ENCODE peak calls at places on chromosomes 6 and 20, in eight cellular contexts. One of them, this sample, is unnamed.
A peak's percentile ranks its signal among the peaks of the same experiment; 100 is the strongest.

GRCh38 chr20:53444386-53444785 is 149.3 kb downstream of the ZNF217 start:
- DNase-seq in neuronal stem cell: peak; percentile 29
- DNase-seq in GM23338: no peak
- DNase-seq in fibroblast of the aortic adventitia: no peak
- DNase-seq in foreskin keratinocyte: no peak
- DNase-seq in lower lobe of right lung: no peak
- DNase-seq in NCI-H146: no peak
- DNase-seq in T-helper 17 cell: no peak
- DNase-seq in this sample: no peak

GRCh38 chr20:57396638-57397003 is 5.4 kb downstream of the RBM38 start:
- DNase-seq in NCI-H146: no peak
- DNase-seq in neuronal stem cell: no peak
- DNase-seq in lower lobe of right lung: no peak
- DNase-seq in fibroblast of the aortic adventitia: no peak
- DNase-seq in T-helper 17 cell: no peak
- DNase-seq in foreskin keratinocyte: no peak
- DNase-seq in GM23338: no peak
- DNase-seq in this sample: no peak

GRCh38 chr20:32429343-32429742 is 71.2 kb downstream of the ASXL1 start:
- DNase-seq in fibroblast of the aortic adventitia: no peak
- DNase-seq in lower lobe of right lung: no peak
- DNase-seq in T-helper 17 cell: no peak
- DNase-seq in neuronal stem cell: no peak
- DNase-seq in NCI-H146: no peak
- DNase-seq in foreskin keratinocyte: no peak
- DNase-seq in GM23338: no peak
- DNase-seq in this sample: no peak

GRCh38 chr6:134517145-134517658 is 199.3 kb upstream of the SGK1 start:
- DNase-seq in NCI-H146: peak; percentile 82
- DNase-seq in fibroblast of the aortic adventitia: peak; percentile 91
- DNase-seq in foreskin keratinocyte: peak; percentile 81
- DNase-seq in GM23338: peak; percentile 56
- DNase-seq in neuronal stem cell: no peak
- DNase-seq in T-helper 17 cell: no peak
- DNase-seq in lower lobe of right lung: peak; percentile 87
- DNase-seq in this sample: peak; percentile 85

GRCh38 chr6:111173946-111174345 is 86.6 kb downstream of the SLC16A10 start:
- DNase-seq in NCI-H146: no peak
- DNase-seq in neuronal stem cell: no peak
- DNase-seq in T-helper 17 cell: no peak
- DNase-seq in lower lobe of right lung: no peak
- DNase-seq in foreskin keratinocyte: no peak
- DNase-seq in fibroblast of the aortic adventitia: no peak
- DNase-seq in GM23338: peak; percentile 8
- DNase-seq in this sample: no peak

GRCh38 chr6:114042267-114043075 is 71.5 kb upstream of the HDAC2 start:
- DNase-seq in GM23338: no peak
- DNase-seq in lower lobe of right lung: no peak
- DNase-seq in T-helper 17 cell: no peak
- DNase-seq in NCI-H146: no peak
- DNase-seq in foreskin keratinocyte: no peak
- DNase-seq in neuronal stem cell: no peak
- DNase-seq in fibroblast of the aortic adventitia: no peak
- DNase-seq in this sample: no peak

GRCh38 chr6:106788761-106789160 is 159.4 kb downstream of the QRSL1 start:
- DNase-seq in neuronal stem cell: no peak
- DNase-seq in lower lobe of right lung: no peak
- DNase-seq in fibroblast of the aortic adventitia: no peak
- DNase-seq in foreskin keratinocyte: no peak
- DNase-seq in GM23338: no peak
- DNase-seq in NCI-H146: peak; percentile 12
- DNase-seq in T-helper 17 cell: no peak
- DNase-seq in this sample: no peak

GRCh38 chr6:111534366-111534765 is 51.3 kb upstream of the REV3L start:
- DNase-seq in lower lobe of right lung: peak; percentile 68
- DNase-seq in GM23338: no peak
- DNase-seq in fibroblast of the aortic adventitia: no peak
- DNase-seq in T-helper 17 cell: no peak
- DNase-seq in NCI-H146: peak; percentile 47
- DNase-seq in foreskin keratinocyte: no peak
- DNase-seq in neuronal stem cell: no peak
- DNase-seq in this sample: no peak

GRCh38 chr6:108689279-108690161 is 128.8 kb downstream of the FOXO3 start:
- DNase-seq in T-helper 17 cell: no peak
- DNase-seq in neuronal stem cell: no peak
- DNase-seq in foreskin keratinocyte: peak; percentile 99
- DNase-seq in fibroblast of the aortic adventitia: peak; percentile 88
- DNase-seq in NCI-H146: no peak
- DNase-seq in GM23338: no peak
- DNase-seq in lower lobe of right lung: peak; percentile 91
- DNase-seq in this sample: peak; percentile 79

GRCh38 chr6:28090902-28091586 is 10.7 kb downstream of the ZNF165 start:
- DNase-seq in lower lobe of right lung: no peak
- DNase-seq in neuronal stem cell: no peak
- DNase-seq in foreskin keratinocyte: no peak
- DNase-seq in fibroblast of the aortic adventitia: no peak
- DNase-seq in T-helper 17 cell: no peak
- DNase-seq in NCI-H146: no peak
- DNase-seq in GM23338: no peak
- DNase-seq in this sample: no peak

GRCh38 chr6:147507162-147508072 is 1.1 kb upstream of the SAMD5 start:
- DNase-seq in foreskin keratinocyte: peak; percentile 40
- DNase-seq in fibroblast of the aortic adventitia: peak; percentile 1
- DNase-seq in T-helper 17 cell: no peak
- DNase-seq in GM23338: peak; percentile 33
- DNase-seq in neuronal stem cell: peak; percentile 30
- DNase-seq in NCI-H146: peak; percentile 86
- DNase-seq in lower lobe of right lung: peak; percentile 46
- DNase-seq in this sample: no peak

GRCh38 chr20:31908424-31908823 is 38.0 kb downstream of the TTLL9 start:
- DNase-seq in lower lobe of right lung: no peak
- DNase-seq in GM23338: no peak
- DNase-seq in foreskin keratinocyte: peak; percentile 11
- DNase-seq in T-helper 17 cell: no peak
- DNase-seq in fibroblast of the aortic adventitia: no peak
- DNase-seq in NCI-H146: no peak
- DNase-seq in neuronal stem cell: no peak
- DNase-seq in this sample: peak; percentile 72

GRCh38 chr6:33112148-33112547 is 36.4 kb downstream of the HLA-DPB1 start:
- DNase-seq in GM23338: peak; percentile 46
- DNase-seq in T-helper 17 cell: no peak
- DNase-seq in NCI-H146: no peak
- DNase-seq in fibroblast of the aortic adventitia: peak; percentile 62
- DNase-seq in lower lobe of right lung: no peak
- DNase-seq in neuronal stem cell: no peak
- DNase-seq in foreskin keratinocyte: peak; percentile 46
- DNase-seq in this sample: no peak

GRCh38 chr20:1637755-1638154 is 17.9 kb upstream of the SIRPB1 start:
- DNase-seq in neuronal stem cell: no peak
- DNase-seq in T-helper 17 cell: no peak
- DNase-seq in foreskin keratinocyte: no peak
- DNase-seq in NCI-H146: no peak
- DNase-seq in GM23338: no peak
- DNase-seq in lower lobe of right lung: no peak
- DNase-seq in fibroblast of the aortic adventitia: no peak
- DNase-seq in this sample: no peak

GRCh38 chr6:168091381-168092264 is 12.6 kb upstream of the FRMD1 start:
- DNase-seq in GM23338: no peak
- DNase-seq in T-helper 17 cell: no peak
- DNase-seq in fibroblast of the aortic adventitia: no peak
- DNase-seq in neuronal stem cell: no peak
- DNase-seq in foreskin keratinocyte: no peak
- DNase-seq in NCI-H146: no peak
- DNase-seq in lower lobe of right lung: peak; percentile 35
- DNase-seq in this sample: no peak

This sample was measured in suprapubic skin.